ENCODE peak calls at places on chromosomes 7 and 10, in eight cellular contexts. One of them, this sample, is unnamed.
A peak's percentile ranks its signal among the peaks of the same experiment; 100 is the strongest.

GRCh38 chr10:117663750-117664149 is 121.2 kb downstream of the EMX2 start:
- DNase-seq in KBM-7: no peak
- DNase-seq in left cardiac atrium: no peak
- DNase-seq in retina: no peak
- DNase-seq in NB4: peak; percentile 6
- DNase-seq in amygdala: no peak
- DNase-seq in choroid plexus epithelial cell: peak; percentile 97
- DNase-seq in HTR-8/SVneo: no peak
- DNase-seq in this sample: peak; percentile 66

GRCh38 chr7:134209322-134210015 is 82.3 kb downstream of the LRGUK start:
- DNase-seq in KBM-7: no peak
- DNase-seq in left cardiac atrium: no peak
- DNase-seq in retina: no peak
- DNase-seq in NB4: no peak
- DNase-seq in amygdala: no peak
- DNase-seq in choroid plexus epithelial cell: no peak
- DNase-seq in HTR-8/SVneo: no peak
- DNase-seq in this sample: no peak

GRCh38 chr7:6269527-6269926 is 2.9 kb downstream of the CYTH3 start:
- DNase-seq in KBM-7: no peak
- DNase-seq in left cardiac atrium: no peak
- DNase-seq in retina: no peak
- DNase-seq in NB4: peak; percentile 42
- DNase-seq in amygdala: no peak
- DNase-seq in choroid plexus epithelial cell: no peak
- DNase-seq in HTR-8/SVneo: no peak
- DNase-seq in this sample: no peak

GRCh38 chr7:21448974-21449373 is 21.1 kb downstream of the SP4 start:
- DNase-seq in KBM-7: no peak
- DNase-seq in left cardiac atrium: no peak
- DNase-seq in retina: no peak
- DNase-seq in NB4: no peak
- DNase-seq in amygdala: no peak
- DNase-seq in choroid plexus epithelial cell: no peak
- DNase-seq in HTR-8/SVneo: no peak
- DNase-seq in this sample: no peak

GRCh38 chr10:78964952-78965633 is 103.7 kb upstream of the ZMIZ1 start:
- DNase-seq in KBM-7: no peak
- DNase-seq in left cardiac atrium: no peak
- DNase-seq in retina: peak; percentile 74
- DNase-seq in NB4: peak; percentile 72
- DNase-seq in amygdala: peak; percentile 37
- DNase-seq in choroid plexus epithelial cell: peak; percentile 43
- DNase-seq in HTR-8/SVneo: peak; percentile 75
- DNase-seq in this sample: peak; percentile 34

GRCh38 chr10:102602272-102603045 is 41.8 kb upstream of the TRIM8 start:
- DNase-seq in KBM-7: no peak
- DNase-seq in left cardiac atrium: no peak
- DNase-seq in retina: no peak
- DNase-seq in NB4: no peak
- DNase-seq in amygdala: no peak
- DNase-seq in choroid plexus epithelial cell: peak; percentile 47
- DNase-seq in HTR-8/SVneo: no peak
- DNase-seq in this sample: no peak

GRCh38 chr10:89001024-89001423 is 10.4 kb downstream of the FAS start:
- DNase-seq in KBM-7: no peak
- DNase-seq in left cardiac atrium: no peak
- DNase-seq in retina: no peak
- DNase-seq in NB4: no peak
- DNase-seq in amygdala: no peak
- DNase-seq in choroid plexus epithelial cell: no peak
- DNase-seq in HTR-8/SVneo: no peak
- DNase-seq in this sample: no peak

GRCh38 chr10:63424576-63424975 is 41.2 kb downstream of the JMJD1C start:
- DNase-seq in KBM-7: no peak
- DNase-seq in left cardiac atrium: no peak
- DNase-seq in retina: no peak
- DNase-seq in NB4: no peak
- DNase-seq in amygdala: no peak
- DNase-seq in choroid plexus epithelial cell: no peak
- DNase-seq in HTR-8/SVneo: no peak
- DNase-seq in this sample: no peak

This sample was measured in EL.